ENCODE peak calls at places on chromosomes 1 and 21, in five cellular contexts. One of them, this sample, is unnamed.

GRCh38 chr1:23791434-23792047 is 596 bp downstream of the LYPLA2 start:
- DNase-seq in K562: peak
- DNase-seq in HCT116: no peak
- DNase-seq in GM12878: no peak
- DNase-seq in H1: no peak
- DNase-seq in this sample: no peak

GRCh38 chr1:42173155-42173933 is 8.8 kb upstream of the GUCA2A start:
- DNase-seq in GM12878: no peak
- DNase-seq in H1: no peak
- DNase-seq in HCT116: no peak
- DNase-seq in K562: peak
- DNase-seq in this sample: peak

GRCh38 chr1:109821831-109822745 is 58.4 kb upstream of the EPS8L3 start:
- DNase-seq in K562: peak
- DNase-seq in GM12878: no peak
- DNase-seq in H1: no peak
- DNase-seq in HCT116: no peak
- DNase-seq in this sample: no peak

GRCh38 chr1:64745181-64745985 is 508 bp downstream of the RAVER2 start:
- DNase-seq in H1: no peak
- DNase-seq in K562: peak
- DNase-seq in GM12878: no peak
- DNase-seq in HCT116: no peak
- DNase-seq in this sample: peak

GRCh38 chr1:188706742-188707141 is 1770.9 kb downstream of the BRINP3 start:
- DNase-seq in GM12878: no peak
- DNase-seq in HCT116: peak
- DNase-seq in H1: no peak
- DNase-seq in K562: no peak
- DNase-seq in this sample: peak

GRCh38 chr1:107964397-107965111 is 426 bp downstream of the VAV3 start:
- DNase-seq in K562: no peak
- DNase-seq in GM12878: no peak
- DNase-seq in HCT116: no peak
- DNase-seq in H1: no peak
- DNase-seq in this sample: no peak

GRCh38 chr1:46152021-46152420 is 19.6 kb upstream of the PIK3R3 start:
- DNase-seq in H1: no peak
- DNase-seq in K562: no peak
- DNase-seq in HCT116: no peak
- DNase-seq in GM12878: no peak
- DNase-seq in this sample: no peak

GRCh38 chr1:31848381-31848897 is 32.6 kb upstream of the SPOCD1 start:
- DNase-seq in K562: no peak
- DNase-seq in H1: no peak
- DNase-seq in GM12878: no peak
- DNase-seq in HCT116: no peak
- DNase-seq in this sample: no peak

GRCh38 chr1:184389446-184389845 is 2.6 kb downstream of the C1orf21 start:
- DNase-seq in GM12878: no peak
- DNase-seq in K562: no peak
- DNase-seq in H1: no peak
- DNase-seq in HCT116: no peak
- DNase-seq in this sample: no peak

GRCh38 chr1:115727706-115728249 is 40.7 kb downstream of the CASQ2 start:
- DNase-seq in K562: no peak
- DNase-seq in GM12878: no peak
- DNase-seq in HCT116: no peak
- DNase-seq in H1: no peak
- DNase-seq in this sample: peak

GRCh38 chr1:233113009-233113712 is 162.8 kb downstream of the NTPCR start:
- DNase-seq in HCT116: peak
- DNase-seq in H1: peak
- DNase-seq in GM12878: peak
- DNase-seq in K562: peak
- DNase-seq in this sample: peak

GRCh38 chr1:112735752-112736151 is 20.6 kb upstream of the PPM1J start:
- DNase-seq in K562: no peak
- DNase-seq in H1: no peak
- DNase-seq in GM12878: no peak
- DNase-seq in HCT116: peak
- DNase-seq in this sample: no peak

GRCh38 chr1:2555634-2556276 is 416 bp upstream of the TNFRSF14 start:
- DNase-seq in K562: no peak
- DNase-seq in HCT116: no peak
- DNase-seq in H1: no peak
- DNase-seq in GM12878: no peak
- DNase-seq in this sample: no peak

GRCh38 chr1:33151115-33151514 is 30.7 kb downstream of the TRIM62 start:
- DNase-seq in HCT116: no peak
- DNase-seq in H1: no peak
- DNase-seq in K562: no peak
- DNase-seq in GM12878: no peak
- DNase-seq in this sample: no peak

GRCh38 chr1:29176567-29176966 is 5.1 kb downstream of the SRSF4 start:
- DNase-seq in K562: no peak
- DNase-seq in GM12878: no peak
- DNase-seq in H1: no peak
- DNase-seq in HCT116: no peak
- DNase-seq in this sample: no peak

GRCh38 chr1:88455857-88456256 is 228.2 kb upstream of the PKN2 start:
- DNase-seq in HCT116: no peak
- DNase-seq in GM12878: no peak
- DNase-seq in H1: no peak
- DNase-seq in K562: no peak
- DNase-seq in this sample: no peak

GRCh38 chr1:225418059-225418458 is 9.8 kb downstream of the LBR start:
- DNase-seq in K562: no peak
- DNase-seq in HCT116: no peak
- DNase-seq in H1: no peak
- DNase-seq in GM12878: no peak
- DNase-seq in this sample: no peak

DNA sequence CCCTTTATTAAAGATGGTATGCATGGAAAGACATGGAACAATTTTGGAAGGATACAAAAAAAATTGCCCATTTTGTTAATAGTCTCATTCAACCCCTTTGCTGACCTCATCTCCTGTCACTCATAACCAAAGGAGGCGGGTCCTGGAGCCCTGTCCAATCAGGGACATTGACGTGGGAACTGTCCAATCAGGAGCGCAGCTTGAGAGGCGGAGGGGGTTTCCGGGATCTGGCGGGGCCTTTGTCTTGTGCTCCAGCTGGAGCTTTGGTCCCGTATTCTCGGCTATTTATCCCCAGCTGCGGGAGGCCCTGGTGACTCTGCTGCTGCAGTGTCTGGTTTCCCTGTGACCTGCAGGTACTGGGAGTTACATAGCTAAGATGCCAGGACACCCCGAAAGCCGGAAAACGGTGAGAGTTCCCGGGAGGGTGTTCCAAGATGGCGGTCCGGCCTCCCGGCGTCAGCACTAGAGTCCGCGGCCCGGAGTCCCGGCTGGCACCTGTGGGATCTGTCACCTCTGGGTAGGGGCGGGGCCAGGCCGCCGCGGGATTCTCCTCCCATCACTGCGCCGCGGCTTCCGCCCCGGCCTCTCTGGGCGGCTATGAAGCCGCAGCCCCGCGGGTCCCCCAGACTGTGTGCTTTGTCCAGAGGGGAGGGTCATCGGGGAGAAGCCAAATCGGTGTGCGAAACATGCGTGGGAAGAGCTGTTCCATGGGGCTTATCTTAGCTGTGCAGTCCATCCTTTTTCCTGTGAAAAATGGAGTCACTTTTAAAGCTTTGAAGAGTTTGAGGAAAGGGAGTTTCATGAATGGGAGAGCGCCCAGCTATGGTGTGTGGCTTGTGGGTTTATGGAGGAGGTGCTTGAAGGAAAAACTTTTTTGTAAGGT is at the start of gene ZNF678:
- DNase-seq in K562: peak
- DNase-seq in GM12878: peak
- DNase-seq in HCT116: peak
- DNase-seq in H1: peak
- DNase-seq in this sample: peak
- TF ChIP-seq POLR2A in K562: peak
- TF ChIP-seq POLR2A in GM12878: peak
- TF ChIP-seq POLR2A in HCT116: peak
- TF ChIP-seq POLR2A in H1: no peak
- TF ChIP-seq POLR2A in this sample: peak

DNA sequence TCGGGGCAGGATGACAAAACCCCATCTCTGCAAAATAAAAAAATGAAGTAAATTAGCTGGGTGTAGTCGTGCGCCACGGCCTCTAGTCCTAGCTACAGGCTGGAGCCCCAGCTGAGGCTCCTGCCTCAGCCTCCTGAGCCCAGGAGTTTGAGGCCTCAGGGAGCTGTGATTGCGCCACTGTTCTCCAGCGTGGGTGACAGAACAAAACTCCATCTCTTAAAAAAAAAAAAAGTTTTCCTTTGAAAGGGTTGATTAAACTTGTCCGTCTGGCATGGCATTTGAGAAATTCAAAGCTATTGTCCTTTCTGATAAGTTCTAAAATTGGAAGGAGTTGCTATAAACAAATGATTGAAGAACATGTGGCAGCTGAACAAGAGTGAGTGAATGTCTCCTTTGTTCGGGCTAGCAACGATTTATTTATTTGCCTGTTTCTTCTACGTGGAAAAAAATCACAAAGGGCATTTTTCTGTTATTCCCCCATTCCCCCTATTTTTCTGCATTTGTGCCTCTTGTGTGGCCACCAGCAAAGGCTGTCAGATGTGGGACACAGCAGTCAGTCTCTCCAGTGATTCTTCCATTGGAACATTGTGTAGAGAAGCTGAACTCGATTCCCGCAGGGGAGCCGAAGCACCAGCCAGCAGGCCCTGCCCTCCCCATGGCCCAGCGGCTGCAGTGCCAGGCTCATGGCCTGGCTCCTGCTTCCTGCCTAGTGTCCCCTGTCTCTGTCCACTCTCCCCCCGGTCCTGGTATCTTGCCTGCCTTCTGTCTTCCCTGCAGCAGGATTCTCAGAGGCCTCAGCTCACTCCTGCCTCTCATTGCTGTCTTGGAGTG is 21.5 kb upstream of the PWP2 start:
- DNase-seq in K562: no peak
- DNase-seq in HCT116: no peak
- DNase-seq in GM12878: no peak
- DNase-seq in H1: no peak
- DNase-seq in this sample: no peak
- TF ChIP-seq ZNF274 in K562: no peak
- TF ChIP-seq ZNF274 in HCT116: no peak
- TF ChIP-seq ZNF274 in GM12878: no peak
- TF ChIP-seq ZNF274 in H1: no peak
- TF ChIP-seq ZNF274 in this sample: no peak

GRCh38 chr1:6248798-6249731 is 5.1 kb downstream of the HES3 start:
- DNase-seq in GM12878: no peak
- DNase-seq in HCT116: peak
- DNase-seq in K562: peak
- DNase-seq in H1: no peak
- DNase-seq in this sample: no peak
- TF ChIP-seq POLR2A in GM12878: no peak
- TF ChIP-seq POLR2A in HCT116: no peak
- TF ChIP-seq POLR2A in K562: no peak
- TF ChIP-seq POLR2A in H1: no peak
- TF ChIP-seq POLR2A in this sample: no peak

DNA sequence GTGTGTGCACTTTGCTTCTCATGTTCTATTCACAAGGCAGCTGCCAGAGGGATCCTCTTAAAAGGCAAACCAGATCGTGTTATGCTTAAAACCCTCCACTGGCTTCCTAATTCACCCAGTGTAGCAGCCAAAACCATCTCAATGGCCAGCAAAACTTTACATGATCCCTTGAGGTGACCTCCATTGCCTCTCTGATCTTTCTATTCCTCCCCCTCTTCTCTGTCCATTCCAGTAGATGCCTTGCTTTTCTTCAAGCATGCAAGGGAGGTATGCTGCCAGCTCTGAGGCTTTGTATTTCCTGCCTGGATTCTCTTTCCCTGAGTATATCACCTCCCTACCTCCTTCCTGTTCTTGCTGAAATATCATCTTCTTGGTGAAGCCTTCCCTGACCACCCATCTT is 93.2 kb upstream of the KCNK2 start:
- DNase-seq in K562: no peak
- DNase-seq in H1: no peak
- DNase-seq in GM12878: no peak
- DNase-seq in HCT116: no peak
- DNase-seq in this sample: no peak
- TF ChIP-seq ZNF274 in K562: no peak
- TF ChIP-seq ZNF274 in H1: no peak
- TF ChIP-seq ZNF274 in GM12878: no peak
- TF ChIP-seq ZNF274 in HCT116: no peak
- TF ChIP-seq ZNF274 in this sample: no peak

GRCh38 chr1:43285269-43285986 is at the start of gene C1orf210:
- DNase-seq in H1: peak
- DNase-seq in HCT116: peak
- DNase-seq in K562: peak
- DNase-seq in GM12878: no peak
- DNase-seq in this sample: peak
- TF ChIP-seq POLR2A in H1: no peak
- TF ChIP-seq POLR2A in HCT116: no peak
- TF ChIP-seq POLR2A in K562: no peak
- TF ChIP-seq POLR2A in GM12878: no peak
- TF ChIP-seq POLR2A in this sample: no peak